ENCODE peak calls at places on chromosomes 11 and 22, in six cellular contexts. One of them, this sample, is unnamed.

GRCh38 chr11:2915473-2915872 is 13.7 kb downstream of the PHLDA2 start:
- DNase-seq in activated CD4-positive, alpha-beta T cell treated with anti-CD3 and anti-CD28 coated beads, Interleukin-2, amount 50 U/mL, for 1 hour: no peak
- DNase-seq in adrenal gland: no peak
- DNase-seq in fibroblast of pulmonary artery: no peak
- DNase-seq in M059J: no peak
- DNase-seq in stimulated activated CD8-positive, alpha-beta memory T cell treated with anti-CD3 and anti-CD28 coated beads, Interleukin-7, amount 100 ng/mL, for 1 hour: no peak
- DNase-seq in this sample: no peak

GRCh38 chr11:108122166-108122628 is 830 bp downstream of the ACAT1 start:
- DNase-seq in activated CD4-positive, alpha-beta T cell treated with anti-CD3 and anti-CD28 coated beads, Interleukin-2, amount 50 U/mL, for 1 hour: no peak
- DNase-seq in adrenal gland: peak
- DNase-seq in fibroblast of pulmonary artery: peak
- DNase-seq in M059J: peak
- DNase-seq in stimulated activated CD8-positive, alpha-beta memory T cell treated with anti-CD3 and anti-CD28 coated beads, Interleukin-7, amount 100 ng/mL, for 1 hour: no peak
- DNase-seq in this sample: no peak

GRCh38 chr11:45530776-45531175 is 134.6 kb downstream of the CHST1 start:
- DNase-seq in activated CD4-positive, alpha-beta T cell treated with anti-CD3 and anti-CD28 coated beads, Interleukin-2, amount 50 U/mL, for 1 hour: no peak
- DNase-seq in adrenal gland: no peak
- DNase-seq in fibroblast of pulmonary artery: no peak
- DNase-seq in M059J: no peak
- DNase-seq in stimulated activated CD8-positive, alpha-beta memory T cell treated with anti-CD3 and anti-CD28 coated beads, Interleukin-7, amount 100 ng/mL, for 1 hour: no peak
- DNase-seq in this sample: no peak

GRCh38 chr22:20655623-20656022 is 118.3 kb upstream of the SERPIND1 start:
- DNase-seq in activated CD4-positive, alpha-beta T cell treated with anti-CD3 and anti-CD28 coated beads, Interleukin-2, amount 50 U/mL, for 1 hour: no peak
- DNase-seq in adrenal gland: no peak
- DNase-seq in fibroblast of pulmonary artery: no peak
- DNase-seq in M059J: no peak
- DNase-seq in stimulated activated CD8-positive, alpha-beta memory T cell treated with anti-CD3 and anti-CD28 coated beads, Interleukin-7, amount 100 ng/mL, for 1 hour: no peak
- DNase-seq in this sample: no peak

GRCh38 chr11:113412675-113413074 is 25.1 kb downstream of the ANKK1 start:
- DNase-seq in activated CD4-positive, alpha-beta T cell treated with anti-CD3 and anti-CD28 coated beads, Interleukin-2, amount 50 U/mL, for 1 hour: no peak
- DNase-seq in adrenal gland: no peak
- DNase-seq in fibroblast of pulmonary artery: no peak
- DNase-seq in M059J: no peak
- DNase-seq in stimulated activated CD8-positive, alpha-beta memory T cell treated with anti-CD3 and anti-CD28 coated beads, Interleukin-7, amount 100 ng/mL, for 1 hour: no peak
- DNase-seq in this sample: no peak

GRCh38 chr22:30127749-30128166 is 47.5 kb downstream of the HORMAD2 start:
- DNase-seq in activated CD4-positive, alpha-beta T cell treated with anti-CD3 and anti-CD28 coated beads, Interleukin-2, amount 50 U/mL, for 1 hour: no peak
- DNase-seq in adrenal gland: no peak
- DNase-seq in fibroblast of pulmonary artery: peak
- DNase-seq in M059J: peak
- DNase-seq in stimulated activated CD8-positive, alpha-beta memory T cell treated with anti-CD3 and anti-CD28 coated beads, Interleukin-7, amount 100 ng/mL, for 1 hour: no peak
- DNase-seq in this sample: no peak

GRCh38 chr22:49967333-49968241 is 7.0 kb downstream of the PIM3 start:
- DNase-seq in activated CD4-positive, alpha-beta T cell treated with anti-CD3 and anti-CD28 coated beads, Interleukin-2, amount 50 U/mL, for 1 hour: no peak
- DNase-seq in adrenal gland: peak
- DNase-seq in fibroblast of pulmonary artery: no peak
- DNase-seq in M059J: no peak
- DNase-seq in stimulated activated CD8-positive, alpha-beta memory T cell treated with anti-CD3 and anti-CD28 coated beads, Interleukin-7, amount 100 ng/mL, for 1 hour: no peak
- DNase-seq in this sample: no peak

GRCh38 chr11:134014502-134014901 is 54.4 kb upstream of the JAM3 start:
- DNase-seq in activated CD4-positive, alpha-beta T cell treated with anti-CD3 and anti-CD28 coated beads, Interleukin-2, amount 50 U/mL, for 1 hour: no peak
- DNase-seq in adrenal gland: no peak
- DNase-seq in fibroblast of pulmonary artery: peak
- DNase-seq in M059J: peak
- DNase-seq in stimulated activated CD8-positive, alpha-beta memory T cell treated with anti-CD3 and anti-CD28 coated beads, Interleukin-7, amount 100 ng/mL, for 1 hour: no peak
- DNase-seq in this sample: no peak

GRCh38 chr11:76232026-76232665 is 25.8 kb upstream of the WNT11 start:
- DNase-seq in activated CD4-positive, alpha-beta T cell treated with anti-CD3 and anti-CD28 coated beads, Interleukin-2, amount 50 U/mL, for 1 hour: peak
- DNase-seq in adrenal gland: no peak
- DNase-seq in fibroblast of pulmonary artery: no peak
- DNase-seq in M059J: no peak
- DNase-seq in stimulated activated CD8-positive, alpha-beta memory T cell treated with anti-CD3 and anti-CD28 coated beads, Interleukin-7, amount 100 ng/mL, for 1 hour: no peak
- DNase-seq in this sample: peak

GRCh38 chr11:47409440-47410403 is 1.3 kb downstream of the SLC39A13 start:
- DNase-seq in activated CD4-positive, alpha-beta T cell treated with anti-CD3 and anti-CD28 coated beads, Interleukin-2, amount 50 U/mL, for 1 hour: no peak
- DNase-seq in adrenal gland: no peak
- DNase-seq in fibroblast of pulmonary artery: no peak
- DNase-seq in M059J: peak
- DNase-seq in stimulated activated CD8-positive, alpha-beta memory T cell treated with anti-CD3 and anti-CD28 coated beads, Interleukin-7, amount 100 ng/mL, for 1 hour: no peak
- DNase-seq in this sample: no peak

GRCh38 chr11:60950933-60951610 is 904 bp downstream of the SLC15A3 start:
- DNase-seq in activated CD4-positive, alpha-beta T cell treated with anti-CD3 and anti-CD28 coated beads, Interleukin-2, amount 50 U/mL, for 1 hour: peak
- DNase-seq in adrenal gland: no peak
- DNase-seq in fibroblast of pulmonary artery: no peak
- DNase-seq in M059J: no peak
- DNase-seq in stimulated activated CD8-positive, alpha-beta memory T cell treated with anti-CD3 and anti-CD28 coated beads, Interleukin-7, amount 100 ng/mL, for 1 hour: no peak
- DNase-seq in this sample: no peak

This sample was measured in central memory CD4-positive, alpha-beta T cell.